ENCODE peak calls at places on chromosomes 6 and 20, in five cellular contexts. C is endothelial cell of umbilical vein, B is HCT116, V is PC-3, Z is GM23338. W is an unnamed sample. For H3K4me1, the result is how much of the 10 kb centered on the place peaks cover.

GRCh38 chr6:7042654-7043545 is 64.9 kb upstream of the RREB1 start:
- DNase-seq in Z (no peak), C (no peak), V (no peak), B (no peak), W (no peak)

GRCh38 chr6:9647043-9647520 is 767.8 kb downstream of the TFAP2A start:
- DNase-seq in C (no peak), V (no peak), B (no peak), Z (no peak), W (no peak)

GRCh38 chr6:67815623-67816022 is 819.5 kb upstream of the ADGRB3 start:
- DNase-seq in B (no peak), Z (no peak), V (no peak), C (no peak), W (no peak)

GRCh38 chr20:35117148-35117547 is 24.5 kb upstream of the TRPC4AP start:
- DNase-seq in V (no peak), B (no peak), C (no peak), Z (no peak), W (no peak)

GRCh38 chr20:49460131-49460530 is 22.3 kb downstream of the KCNB1 start:
- DNase-seq in Z (no peak), B (no peak), V (no peak), C (no peak), W (no peak)

GRCh38 chr6:45728674-45729073 is 287.0 kb downstream of the CLIC5 start:
- DNase-seq in C (no peak), V (peak), Z (no peak), B (no peak), W (peak)

GRCh38 chr20:59448828-59449444 is 148.5 kb downstream of the EDN3 start:
- DNase-seq in Z (no peak), B (no peak), V (no peak), C (no peak), W (no peak)

GRCh38 chr6:71533939-71534379 is 245.3 kb downstream of the OGFRL1 start:
- DNase-seq in B (peak), V (peak), C (peak), Z (peak), W (peak)

GRCh38 chr6:137791281-137792159 is 75.5 kb upstream of the TNFAIP3 start:
- DNase-seq in B (no peak), V (no peak), C (no peak), Z (no peak), W (no peak)

GRCh38 chr6:80637312-80637711 is 530.8 kb downstream of the BCKDHB start:
- DNase-seq in V (no peak), C (no peak), B (no peak), Z (no peak), W (no peak)

GRCh38 chr20:58006346-58007316 is 221.8 kb downstream of the ANKRD60 start:
- DNase-seq in Z (no peak), V (no peak), C (no peak), B (no peak), W (no peak)

GRCh38 chr6:5151955-5152401 is 66.8 kb downstream of the PPP1R3G start:
- DNase-seq in V (peak), Z (no peak), C (no peak), B (no peak), W (no peak)

GRCh38 chr6:144435602-144436426 is 150.7 kb downstream of the UTRN start:
- DNase-seq in C (no peak), V (no peak), Z (no peak), B (no peak), W (no peak)

GRCh38 chr6:44245912-44246662 is 814 bp upstream of the HSP90AB1 start:
- DNase-seq in B (peak), V (peak), C (peak), Z (peak), W (peak)

GRCh38 chr6:28551891-28552666 is 26.4 kb downstream of the GPX5 start:
- DNase-seq in B (no peak), Z (no peak), V (no peak), C (no peak), W (no peak)

GRCh38 chr6:28558629-28559028 is 32.9 kb downstream of the GPX5 start:
- DNase-seq in B (no peak), Z (no peak), V (no peak), C (no peak), W (no peak)

GRCh38 chr6:28553384-28553985 is 27.8 kb downstream of the GPX5 start:
- DNase-seq in Z (no peak), V (no peak), C (no peak), B (no peak), W (no peak)

GRCh38 chr6:28555136-28555535 is 29.5 kb downstream of the GPX5 start:
- DNase-seq in B (no peak), V (no peak), C (no peak), Z (no peak), W (no peak)

DNA sequence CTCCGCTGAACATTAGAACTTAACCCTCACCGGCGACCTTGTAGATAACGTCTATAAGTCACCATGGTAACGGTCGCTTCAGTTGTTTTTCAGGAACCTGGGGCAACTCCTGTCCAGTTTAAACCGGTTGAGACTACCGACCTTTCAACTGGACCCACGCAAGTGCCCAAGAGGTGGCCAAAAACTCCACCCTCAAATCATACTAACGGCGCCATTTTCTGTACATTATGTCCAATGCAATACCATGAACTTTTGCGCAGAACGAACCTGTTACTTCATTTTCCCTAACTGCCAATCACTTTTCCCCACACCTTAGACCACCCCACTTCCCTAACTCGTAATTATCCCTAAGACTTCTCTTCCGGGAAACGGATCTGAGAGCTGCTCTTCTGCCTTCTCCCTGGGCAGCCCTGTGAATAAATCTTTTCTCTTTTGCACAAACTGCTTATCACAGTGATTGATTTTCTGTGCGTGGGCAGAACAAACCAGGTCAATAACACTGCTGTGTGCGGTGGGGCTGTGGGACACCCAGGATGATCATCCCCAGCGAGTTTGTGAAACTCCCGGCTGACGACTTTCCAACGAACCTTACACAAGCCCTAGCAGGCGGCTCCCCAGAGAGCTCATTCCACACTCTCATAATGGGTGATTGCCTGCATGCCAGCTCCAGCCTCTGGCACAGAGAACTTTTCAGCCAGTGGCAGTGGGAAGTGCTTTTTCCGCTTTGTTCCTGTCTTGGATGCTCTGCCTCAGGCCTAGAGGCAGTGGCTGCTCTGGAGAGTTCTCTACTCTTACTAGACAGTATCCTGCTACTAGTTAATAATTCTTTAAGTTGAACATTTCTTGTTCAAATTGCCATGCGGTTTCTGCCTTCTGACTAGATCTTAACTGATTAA is 28.6 kb downstream of the GPX5 start:
- DNase-seq in B (no peak), V (no peak), Z (peak), C (no peak), W (no peak)
- TF ChIP-seq EZH2 in B (no peak), V (no peak), Z (no peak), C (no peak), W (no peak)

DNA sequence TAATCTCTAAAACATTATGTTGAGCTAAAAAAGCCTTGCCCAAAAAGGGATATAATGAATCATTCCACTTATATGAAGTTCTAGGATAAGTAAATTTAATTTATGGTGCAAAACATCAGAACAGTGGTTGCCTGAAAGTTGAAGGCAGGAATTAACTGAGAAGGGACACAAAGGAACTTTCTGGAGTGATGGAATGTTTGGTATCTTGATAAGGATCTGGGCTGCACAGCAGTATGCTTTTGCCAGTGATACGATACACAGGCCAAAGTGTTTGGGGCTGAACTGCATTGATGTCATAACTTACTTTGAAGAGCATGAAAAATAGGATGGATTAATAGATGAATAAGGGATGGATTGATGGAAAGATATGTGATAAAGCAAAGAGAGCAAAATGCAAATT is 146.1 kb upstream of the LRFN2 start:
- DNase-seq in V (no peak), Z (no peak), B (no peak), C (no peak), W (peak)
- H3K4me1 ChIP-seq in V (under half), Z (under half), B (under half), C (under half), W (under half)

GRCh38 chr20:22584922-22585785 is 782 bp upstream of the FOXA2 start:
- DNase-seq in Z (peak), C (no peak), B (no peak), V (peak), W (no peak)
- TF ChIP-seq EZH2 in Z (peak), C (peak), B (no peak), V (no peak), W (peak)

DNA sequence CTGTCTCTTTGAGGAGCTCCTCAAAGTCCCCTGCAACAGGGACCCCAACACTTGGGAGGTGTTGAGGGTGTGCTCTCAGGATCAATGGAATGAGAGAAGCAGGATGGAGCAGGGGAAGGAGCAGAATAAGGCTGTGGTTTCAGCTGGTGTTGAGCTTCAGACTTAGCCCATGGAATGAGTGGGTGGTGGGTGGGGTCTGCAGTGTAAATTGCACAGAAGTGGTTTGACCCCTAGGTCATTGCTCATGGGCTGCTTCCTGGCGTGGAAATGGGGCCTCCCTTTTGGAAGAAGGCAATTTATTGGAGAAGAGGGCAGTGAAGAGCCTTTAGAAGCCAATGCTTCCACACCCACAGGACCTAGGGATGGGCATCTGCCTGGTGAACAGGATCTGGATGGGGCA is 37.0 kb upstream of the KCNG1 start:
- DNase-seq in C (no peak), Z (no peak), B (no peak), V (no peak), W (no peak)
- H3K4me1 ChIP-seq in C (under half), Z (under half), B (under half), V (under half), W (under half)

GRCh38 chr6:25746968-25747367 is 7.6 kb upstream of the SLC17A4 start:
- DNase-seq in B (no peak), V (no peak), C (no peak), Z (peak), W (no peak)

GRCh38 chr6:25749837-25750236 is 4.7 kb upstream of the SLC17A4 start:
- DNase-seq in Z (no peak), V (no peak), B (no peak), C (no peak), W (no peak)

GRCh38 chr6:25747477-25747876 is 7.1 kb upstream of the SLC17A4 start:
- DNase-seq in V (no peak), B (no peak), C (no peak), Z (no peak), W (no peak)

GRCh38 chr6:25745836-25746235 is 8.7 kb upstream of the SLC17A4 start:
- DNase-seq in C (no peak), Z (no peak), V (no peak), B (no peak), W (no peak)

GRCh38 chr6:25748049-25748448 is 6.5 kb upstream of the SLC17A4 start:
- DNase-seq in Z (no peak), B (no peak), V (no peak), C (no peak), W (no peak)
- TF ChIP-seq EZH2 in Z (no peak), B (no peak), V (no peak), C (no peak), W (no peak)

GRCh38 chr6:56838016-56838555 is 116.8 kb upstream of the BEND6 start:
- DNase-seq in V (no peak), C (no peak), B (no peak), Z (no peak), W (no peak)
- H3K4me1 ChIP-seq in V (under half), C (under half), B (under half), Z (half or more), W (under half)

GRCh38 chr6:138987643-138988468 is at the start of gene REPS1:
- DNase-seq in V (peak), C (peak), Z (peak), B (peak), W (peak)
- TF ChIP-seq EZH2 in V (no peak), C (no peak), Z (no peak), B (no peak), W (no peak)

DNA sequence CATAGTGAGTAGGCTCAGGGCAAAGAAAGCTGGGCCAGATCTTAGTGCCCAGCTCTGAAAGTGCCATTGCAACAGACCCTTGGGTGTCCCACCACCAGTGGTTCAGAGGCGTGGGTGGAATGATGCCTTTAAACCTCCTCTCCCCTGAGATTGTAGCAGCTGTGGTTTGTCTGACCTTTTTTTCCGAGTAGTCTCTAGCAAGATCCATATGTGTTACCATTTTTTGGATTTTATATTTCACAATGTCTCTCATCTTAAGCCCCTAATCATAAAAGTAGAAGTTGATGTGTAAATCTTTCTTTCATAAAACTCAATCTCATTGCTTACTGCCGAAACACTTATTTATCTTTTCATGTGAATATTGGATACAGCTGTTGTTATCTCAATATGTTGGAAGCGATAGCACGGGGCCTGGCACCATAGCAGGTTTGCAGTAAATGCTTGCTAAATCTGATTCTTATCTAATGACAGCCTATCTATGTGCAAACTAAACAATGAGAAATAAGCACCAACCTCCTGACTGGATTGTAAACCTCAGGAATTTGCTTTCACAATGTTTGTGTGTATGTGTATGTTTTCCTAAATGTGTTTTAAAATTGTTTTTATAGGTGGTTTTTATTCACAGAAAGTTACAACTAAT is 14.1 kb downstream of the SMPDL3A start:
- DNase-seq in C (no peak), V (no peak), B (no peak), Z (no peak), W (peak)
- H3K4me1 ChIP-seq in C (under half), V (under half), B (under half), Z (under half), W (under half)

GRCh38 chr20:38728911-38729642 is 4.8 kb downstream of the SLC32A1 start:
- DNase-seq in C (no peak), V (no peak), B (no peak), Z (peak), W (no peak)
- TF ChIP-seq EZH2 in C (peak), V (no peak), B (no peak), Z (peak), W (peak)

GRCh38 chr20:47332381-47333206 is 23.9 kb downstream of the ZMYND8 start:
- DNase-seq in Z (no peak), C (no peak), V (no peak), B (no peak), W (no peak)

GRCh38 chr20:47328841-47329448 is 27.6 kb downstream of the ZMYND8 start:
- DNase-seq in V (no peak), Z (no peak), C (no peak), B (no peak), W (no peak)

GRCh38 chr20:47334022-47334551 is 22.4 kb downstream of the ZMYND8 start:
- DNase-seq in V (peak), Z (no peak), B (no peak), C (peak), W (peak)

GRCh38 chr20:47330071-47330470 is 26.4 kb downstream of the ZMYND8 start:
- DNase-seq in B (no peak), Z (no peak), V (no peak), C (no peak), W (no peak)

DNA sequence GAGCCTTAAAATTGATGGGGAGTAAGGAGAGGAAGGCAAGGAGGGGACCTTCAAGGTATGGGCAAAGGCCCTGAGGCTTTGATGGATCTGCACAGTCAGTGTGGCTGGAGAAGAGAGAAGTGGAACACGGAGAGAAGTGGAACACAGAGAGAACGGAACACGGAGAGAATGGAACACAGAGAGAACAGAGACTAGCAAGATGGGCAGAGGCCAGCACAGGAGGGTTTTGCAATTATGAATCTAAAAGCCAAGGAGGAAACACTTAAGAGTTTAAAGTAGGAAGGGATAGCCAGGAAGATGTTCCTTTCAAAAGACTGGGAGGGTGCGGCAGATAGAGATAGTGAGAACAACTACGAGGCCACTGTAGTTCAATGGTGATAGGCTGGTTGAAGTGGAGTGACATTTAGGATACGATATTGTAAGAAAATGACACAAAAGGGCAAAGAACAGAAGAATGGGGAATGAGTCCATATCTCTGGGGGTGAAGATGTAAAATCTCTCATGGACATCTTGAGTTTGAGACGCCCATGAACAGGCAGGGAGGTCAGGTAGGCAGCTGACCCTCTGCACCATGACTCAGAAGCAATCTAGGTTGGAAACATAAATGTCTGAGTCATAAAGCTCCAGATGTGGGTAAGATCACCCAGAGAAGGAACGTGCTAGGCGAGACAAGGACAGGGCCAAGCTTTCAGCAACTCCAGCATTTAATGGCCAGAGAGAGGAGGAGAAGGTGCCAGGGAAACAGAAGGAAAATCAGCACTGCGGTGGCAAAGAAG is 25.4 kb downstream of the ZMYND8 start:
- DNase-seq in V (peak), Z (no peak), C (peak), B (peak), W (no peak)
- H3K4me1 ChIP-seq in V (half or more), Z (half or more), C (half or more), B (half or more), W (under half)